ENCODE peak calls at places on chromosome 12, in nine cellular contexts. T is testis, J is endodermal cell, A is glutamatergic neuron, R is BJ, Z is HepG2, U is bronchial epithelial cell, M is pancreas, S is adrenal gland. O is an unnamed sample.

GRCh38 chr12:106127289-106128126 is 11.2 kb downstream of the NUAK1 start:
- DNase-seq in T (no peak), J (peak), A (no peak), R (no peak), Z (peak), U (no peak), M (no peak), S (no peak), O (no peak)

GRCh38 chr12:99619389-99620158 is 28.0 kb upstream of the GARIN6 start:
- DNase-seq in T (peak), J (peak), A (peak), R (no peak), Z (peak), U (peak), M (no peak), S (peak), O (no peak)

GRCh38 chr12:12266389-12266872 is 413 bp downstream of the LRP6 start:
- DNase-seq in T (peak), J (no peak), A (peak), R (no peak), Z (no peak), U (no peak), M (no peak), S (no peak), O (no peak)

GRCh38 chr12:59911516-59911915 is 315.7 kb downstream of the SLC16A7 start:
- DNase-seq in T (no peak), J (no peak), A (no peak), R (no peak), Z (no peak), U (peak), M (no peak), S (no peak), O (no peak)

GRCh38 chr12:130716918-130717306 is 813 bp upstream of the RIMBP2 start:
- DNase-seq in T (no peak), J (no peak), A (no peak), R (no peak), Z (no peak), U (no peak), M (no peak), S (no peak), O (no peak)

GRCh38 chr12:89907659-89908058 is 199.0 kb upstream of the ATP2B1 start:
- DNase-seq in T (no peak), J (no peak), A (no peak), R (no peak), Z (no peak), U (no peak), M (no peak), S (no peak), O (no peak)

GRCh38 chr12:124919646-124920352 is 5.3 kb upstream of the UBC start:
- DNase-seq in T (no peak), J (peak), A (no peak), R (no peak), Z (no peak), U (peak), M (no peak), S (peak), O (no peak)

GRCh38 chr12:5135126-5135525 is 91.4 kb downstream of the KCNA5 start:
- DNase-seq in T (no peak), J (no peak), A (no peak), R (no peak), Z (no peak), U (peak), M (no peak), S (no peak), O (no peak)

GRCh38 chr12:10453144-10453543 is at the start of gene KLRC1:
- DNase-seq in T (no peak), J (no peak), A (no peak), R (no peak), Z (no peak), U (peak), M (no peak), S (no peak), O (no peak)

GRCh38 chr12:108333898-108334699 is 5.0 kb downstream of the CMKLR1 start:
- DNase-seq in T (no peak), J (no peak), A (no peak), R (no peak), Z (no peak), U (peak), M (no peak), S (no peak), O (no peak)

GRCh38 chr12:4648099-4648498 is 752 bp downstream of the AKAP3 start:
- DNase-seq in T (no peak), J (no peak), A (no peak), R (no peak), Z (no peak), U (peak), M (no peak), S (no peak), O (no peak)

GRCh38 chr12:27555316-27555715 is 31.3 kb downstream of the PPFIBP1 start:
- DNase-seq in T (no peak), J (no peak), A (no peak), R (no peak), Z (no peak), U (no peak), M (no peak), S (no peak), O (no peak)

GRCh38 chr12:120110550-120111501 is 5.7 kb downstream of the RAB35 start:
- DNase-seq in T (peak), J (peak), A (no peak), R (no peak), Z (no peak), U (no peak), M (no peak), S (peak), O (no peak)

GRCh38 chr12:129788506-129788905 is 115.3 kb downstream of the TMEM132D start:
- DNase-seq in T (no peak), J (peak), A (no peak), R (no peak), Z (no peak), U (no peak), M (no peak), S (no peak), O (no peak)

GRCh38 chr12:113899042-113899843 is 66.9 kb downstream of the RBM19 start:
- DNase-seq in T (no peak), J (peak), A (no peak), R (no peak), Z (no peak), U (no peak), M (no peak), S (no peak), O (peak)

GRCh38 chr12:57479043-57479375 is 657 bp downstream of the ARHGAP9 start:
- DNase-seq in T (no peak), J (no peak), A (no peak), R (no peak), Z (no peak), U (no peak), M (peak), S (no peak), O (peak)

GRCh38 chr12:56461235-56462159 is 6.9 kb upstream of the SPRYD4 start:
- DNase-seq in T (no peak), J (no peak), A (no peak), R (no peak), Z (peak), U (peak), M (no peak), S (no peak), O (no peak)

GRCh38 chr12:159131-159782 is 54.7 kb downstream of the SLC6A12 start:
- DNase-seq in T (no peak), J (no peak), A (no peak), R (no peak), Z (no peak), U (no peak), M (no peak), S (no peak), O (no peak)

GRCh38 chr12:10959777-10960176 is 20.7 kb upstream of the TAS2R14 start:
- DNase-seq in T (no peak), J (no peak), A (no peak), R (no peak), Z (peak), U (no peak), M (no peak), S (no peak), O (no peak)

GRCh38 chr12:25387136-25388050 is 136.7 kb upstream of the KRAS start:
- DNase-seq in T (peak), J (peak), A (peak), R (peak), Z (peak), U (peak), M (peak), S (peak), O (no peak)

GRCh38 chr12:40031965-40032364 is 73.9 kb downstream of the SLC2A13 start:
- DNase-seq in T (no peak), J (no peak), A (no peak), R (no peak), Z (no peak), U (no peak), M (no peak), S (no peak), O (no peak)
- TF ChIP-seq CTCF in T (no peak), J (no peak), A (no peak), R (no peak), Z (no peak), U (no peak), M (no peak), S (no peak), O (no peak)

GRCh38 chr12:81615031-81615430 is 144.1 kb downstream of the PPFIA2 start:
- DNase-seq in T (no peak), J (no peak), A (no peak), R (no peak), Z (no peak), U (no peak), M (no peak), S (no peak), O (no peak)

DNA sequence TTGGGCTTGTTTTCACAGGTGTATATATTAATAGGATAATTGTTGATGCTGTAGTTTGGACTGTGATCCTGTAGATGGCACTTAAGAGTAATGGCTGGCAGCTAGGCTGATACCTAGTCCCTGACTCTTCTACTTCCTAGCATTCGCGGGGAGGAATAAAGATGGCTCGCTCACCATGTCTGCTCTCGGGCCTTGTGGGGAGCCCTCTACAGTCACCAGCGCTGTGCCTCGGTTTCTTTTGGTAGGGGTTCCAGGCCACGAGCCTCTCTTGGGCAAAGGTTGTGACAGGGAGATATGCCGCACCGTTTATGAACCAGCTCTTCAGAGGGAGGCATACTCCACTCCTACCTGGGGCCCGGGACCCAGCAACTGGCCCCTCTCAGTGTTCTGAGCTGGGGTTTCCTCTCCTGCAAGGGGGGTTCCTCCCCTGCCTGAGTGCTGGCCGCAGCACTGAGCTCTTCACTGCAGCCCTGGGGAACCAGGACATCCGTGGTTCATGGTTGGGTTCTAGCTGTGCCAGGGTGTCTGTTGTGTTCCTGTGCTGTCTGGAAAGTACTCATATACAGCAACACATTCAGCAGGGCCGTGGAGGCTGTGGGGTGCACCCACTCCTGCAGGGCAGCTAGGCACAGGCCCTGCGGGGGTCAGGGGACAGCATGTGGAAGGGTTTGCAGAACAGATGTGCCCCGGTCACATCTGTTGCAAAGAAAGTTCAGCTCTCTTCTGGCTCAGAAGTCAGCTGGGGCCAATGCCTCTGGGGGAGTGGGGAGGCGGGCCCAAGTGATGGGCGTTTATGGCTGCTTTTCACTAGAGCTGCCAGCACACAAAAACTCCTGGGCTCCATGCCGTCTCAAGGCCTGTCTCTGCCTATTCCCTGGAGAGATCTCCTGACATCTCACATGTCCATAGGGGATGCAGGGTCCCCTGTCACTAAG is 147.9 kb downstream of the PPFIA2 start:
- DNase-seq in T (no peak), J (peak), A (no peak), R (no peak), Z (peak), U (peak), M (no peak), S (no peak), O (no peak)
- TF ChIP-seq CTCF in T (no peak), J (peak), A (peak), R (peak), Z (peak), U (peak), M (no peak), S (no peak), O (peak)

DNA sequence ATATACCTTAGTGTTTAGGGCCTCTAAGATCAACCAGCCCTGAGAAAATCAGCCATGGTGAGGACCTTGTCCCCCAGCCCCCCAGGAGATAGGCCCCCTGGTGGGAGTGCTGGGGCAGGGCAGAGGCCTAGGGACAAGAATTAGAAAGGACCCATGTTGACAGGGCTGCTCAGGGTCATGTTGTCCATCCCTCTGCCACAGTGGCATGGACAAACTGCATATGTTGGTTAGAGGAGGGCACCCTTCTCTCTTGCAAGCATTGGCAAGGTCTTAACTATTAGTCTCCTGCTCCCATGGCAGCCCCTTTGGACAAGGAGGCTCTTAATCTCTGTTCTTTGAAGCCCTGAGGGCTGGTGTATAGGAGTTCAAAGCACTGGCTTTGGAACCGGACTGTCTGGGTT is 755 bp upstream of the PTPN6 start:
- DNase-seq in T (no peak), J (no peak), A (no peak), R (no peak), Z (no peak), U (no peak), M (peak), S (no peak), O (peak)
- TF ChIP-seq CTCF in T (no peak), J (peak), A (peak), R (peak), Z (peak), U (no peak), M (no peak), S (no peak), O (peak)

DNA sequence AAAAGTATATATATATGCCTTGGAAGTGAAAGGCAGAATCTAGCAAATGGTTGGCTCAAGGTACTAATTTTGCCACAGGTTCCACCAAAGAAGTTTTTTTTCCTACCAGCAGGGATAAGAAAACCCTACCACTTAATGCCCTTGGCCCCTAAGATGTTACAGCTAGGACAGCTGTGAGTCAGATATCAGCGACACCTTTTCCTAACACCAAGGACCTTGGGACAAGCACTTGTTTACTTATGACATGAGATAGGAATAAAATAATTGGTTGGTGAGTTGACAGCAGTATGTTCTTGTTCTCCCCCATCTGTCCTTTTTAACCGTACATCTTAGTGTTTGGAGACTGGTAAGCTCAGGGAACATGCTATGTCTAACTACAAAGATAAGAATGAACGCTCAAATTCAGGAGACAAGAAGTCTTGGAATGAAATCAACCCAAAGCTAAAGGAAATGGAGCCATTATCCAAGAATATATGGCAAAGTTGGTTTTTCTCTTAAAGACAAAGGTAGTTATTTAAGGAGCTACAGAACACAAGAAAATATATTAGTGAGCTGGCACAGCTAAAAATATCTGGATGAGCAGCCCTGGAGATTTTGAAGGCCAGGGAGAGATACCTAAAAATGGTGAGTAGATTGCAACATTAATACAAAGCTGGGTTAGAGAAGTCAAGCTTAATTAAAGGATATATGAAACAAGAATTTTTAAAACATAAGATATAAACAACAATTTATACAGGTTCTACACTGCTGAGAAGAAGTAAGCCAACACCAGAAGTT is 126.8 kb downstream of the TMTC1 start:
- DNase-seq in T (no peak), J (no peak), A (no peak), R (no peak), Z (no peak), U (no peak), M (no peak), S (no peak), O (no peak)
- TF ChIP-seq CTCF in T (no peak), J (peak), A (no peak), R (no peak), Z (no peak), U (no peak), M (no peak), S (no peak), O (no peak)